ENCODE peak calls at places on chromosomes 7 and 10, in five cellular contexts. E is iPS DF 19.7; T is NCI-H1092 treated with DMSO at 0.1 percent for 48 hours; B is activated naive CD4-positive, alpha-beta T cell treated with anti-CD3 and anti-CD28 coated beads, Interleukin-2, amount 50 U/mL, for 16 hours; N is esophagus squamous epithelium. Q is an unnamed sample.

GRCh38 chr10:75396861-75397570 is 4.5 kb downstream of the ZNF503 start:
- DNase-seq in N (no peak), T (no peak), E (no peak), B (no peak), Q (no peak)

GRCh38 chr10:114754445-114755320 is 66.9 kb upstream of the FHIP2A start:
- DNase-seq in T (no peak), B (no peak), E (no peak), N (no peak), Q (no peak)

GRCh38 chr10:75547391-75548298 is 116.2 kb downstream of the LRMDA start:
- DNase-seq in B (no peak), T (no peak), N (no peak), E (no peak), Q (peak; percentile 75)

GRCh38 chr10:127122831-127123230 is 73.6 kb downstream of the INSYN2A start:
- DNase-seq in B (no peak), T (no peak), N (no peak), E (no peak), Q (no peak)

GRCh38 chr10:105952153-105952552 is 1212.4 kb downstream of the SORCS1 start:
- DNase-seq in E (peak; percentile 47), N (no peak), T (no peak), B (no peak), Q (peak; percentile 34)

GRCh38 chr7:83579740-83580139 is 69.2 kb downstream of the SEMA3E start:
- DNase-seq in B (no peak), E (no peak), T (no peak), N (no peak), Q (no peak)

GRCh38 chr10:58807631-58808024 is 295.0 kb downstream of the BICC1 start:
- DNase-seq in B (no peak), N (no peak), T (no peak), E (no peak), Q (no peak)

GRCh38 chr7:54837761-54838539 is 78.9 kb upstream of the SEC61G start:
- DNase-seq in T (no peak), N (no peak), B (no peak), E (no peak), Q (peak; percentile 68)

GRCh38 chr10:62851449-62851848 is 35.3 kb upstream of the EGR2 start:
- DNase-seq in E (peak; percentile 20), T (no peak), N (no peak), B (no peak), Q (peak; percentile 50)

GRCh38 chr10:121800146-121800545 is 127.7 kb downstream of the ATE1 start:
- DNase-seq in N (no peak), T (no peak), E (no peak), B (no peak), Q (no peak)

Q was measured in ACHN.